ENCODE peak calls at places on chromosome 12, in six cellular contexts. G is NB4, O is T-helper 1 cell, K is left colon, N is nucleus accumbens, R is lower leg skin. F is an unnamed sample.

GRCh38 chr12:5230151-5230550 is 186.5 kb downstream of the KCNA5 start:
- DNase-seq in G (no peak), O (no peak), K (no peak), N (no peak), R (no peak), F (no peak)

GRCh38 chr12:5925646-5926045 is 19.4 kb downstream of the ANO2 start:
- DNase-seq in G (no peak), O (no peak), K (no peak), N (no peak), R (no peak), F (no peak)

GRCh38 chr12:124661382-124661781 is 94.0 kb upstream of the NCOR2 start:
- DNase-seq in G (no peak), O (no peak), K (no peak), N (peak), R (no peak), F (no peak)

GRCh38 chr12:32586390-32586789 is 92.7 kb upstream of the DNM1L start:
- DNase-seq in G (peak), O (no peak), K (no peak), N (no peak), R (no peak), F (peak)

GRCh38 chr12:92538970-92539749 is 163.6 kb upstream of the PLEKHG7 start:
- DNase-seq in G (peak), O (no peak), K (no peak), N (no peak), R (no peak), F (peak)

GRCh38 chr12:75476076-75476475 is 4.5 kb upstream of the GLIPR1 start:
- DNase-seq in G (no peak), O (no peak), K (no peak), N (no peak), R (no peak), F (no peak)

GRCh38 chr12:48447755-48448154 is 24.6 kb upstream of the ANP32D start:
- DNase-seq in G (peak), O (no peak), K (no peak), N (no peak), R (no peak), F (no peak)

GRCh38 chr12:30990776-30991175 is 64.2 kb downstream of the TSPAN11 start:
- DNase-seq in G (no peak), O (no peak), K (no peak), N (no peak), R (no peak), F (no peak)

GRCh38 chr12:57242329-57242690 is 8.7 kb downstream of the STAC3 start:
- DNase-seq in G (no peak), O (no peak), K (no peak), N (no peak), R (no peak), F (no peak)

GRCh38 chr12:28794796-28795195 is 354.3 kb upstream of the FAR2 start:
- DNase-seq in G (no peak), O (no peak), K (no peak), N (no peak), R (no peak), F (no peak)

GRCh38 chr12:100376166-100376565 is 19.3 kb downstream of the SLC17A8 start:
- DNase-seq in G (no peak), O (no peak), K (no peak), N (no peak), R (no peak), F (no peak)

GRCh38 chr12:90938451-90938850 is 16.5 kb downstream of the CCER1 start:
- DNase-seq in G (no peak), O (no peak), K (no peak), N (no peak), R (no peak), F (peak)

F was measured in HCEC 1CT.